ENCODE peak calls at places on chromosome 3, in eight cellular contexts. P, T, W, C, E, M, Z and X are unnamed samples.

GRCh38 chr3:114827495-114827894 is 319.6 kb downstream of the ZBTB20 start:
- DNase-seq in T (peak; percentile 45), P (peak; percentile 80), Z (peak; percentile 24), C (no peak), W (peak; percentile 78), M (peak; percentile 76), E (peak; percentile 17), X (no peak)

GRCh38 chr3:150104564-150104963 is 133.9 kb upstream of the PFN2 start:
- DNase-seq in Z (no peak), T (no peak), M (no peak), E (no peak), W (no peak), P (no peak), C (no peak), X (no peak)

GRCh38 chr3:187943677-187944390 is 198.6 kb upstream of the BCL6 start:
- DNase-seq in W (no peak), T (no peak), E (no peak), C (peak; percentile 39), M (peak; percentile 73), Z (no peak), P (peak; percentile 24), X (no peak)

GRCh38 chr3:126293370-126294082 is 63.7 kb downstream of the KLF15 start:
- DNase-seq in T (peak; percentile 51), Z (peak; percentile 15), E (no peak), M (no peak), P (no peak), W (no peak), C (no peak), X (no peak)

GRCh38 chr3:16240229-16241023 is 24.3 kb downstream of the DPH3 start:
- DNase-seq in P (no peak), C (peak; percentile 11), E (no peak), Z (no peak), T (peak; percentile 87), M (no peak), W (no peak), X (no peak)

GRCh38 chr3:103295974-103296570 is 861.3 kb downstream of the ZPLD1 start:
- DNase-seq in C (peak; percentile 15), E (no peak), M (peak; percentile 43), T (no peak), W (peak; percentile 1), Z (no peak), P (peak; percentile 37), X (no peak)

GRCh38 chr3:123272547-123272946 is 70.8 kb downstream of the SEC22A start:
- DNase-seq in W (no peak), T (peak; percentile 19), P (no peak), M (no peak), E (no peak), C (no peak), Z (no peak), X (no peak)

GRCh38 chr3:10370429-10370828 is 49.5 kb upstream of the SEC13 start:
- DNase-seq in Z (no peak), C (no peak), P (no peak), W (no peak), E (no peak), T (peak; percentile 84), M (peak; percentile 41), X (no peak)

GRCh38 chr3:102722317-102722716 is 287.5 kb downstream of the ZPLD1 start:
- DNase-seq in M (no peak), E (no peak), P (no peak), C (no peak), T (no peak), W (no peak), Z (no peak), X (no peak)

GRCh38 chr3:169668081-169668956 is 4.8 kb upstream of the MECOM start:
- DNase-seq in C (peak; percentile 32), M (no peak), W (peak; percentile 59), P (peak; percentile 68), Z (peak; percentile 13), E (peak; percentile 76), T (no peak), X (no peak)